ENCODE peak calls at places on chromosomes 2 and 18, in four cellular contexts. H is fibroblast of lung, C is GM23248, M is H1. W is an unnamed sample.

GRCh38 chr2:168661404-168661869 is 141.0 kb upstream of the NOSTRIN start:
- DNase-seq in H (no peak), C (no peak), M (no peak), W (no peak)

GRCh38 chr2:227473019-227473461 is 1.1 kb downstream of the AGFG1 start:
- DNase-seq in H (no peak), C (no peak), M (peak; percentile 54), W (no peak)

GRCh38 chr2:67719351-67719750 is 322.2 kb downstream of the ETAA1 start:
- DNase-seq in H (no peak), C (peak; percentile 21), M (no peak), W (no peak)

GRCh38 chr2:240392948-240393830 is 42.3 kb upstream of the GPC1 start:
- DNase-seq in H (no peak), C (no peak), M (no peak), W (no peak)

GRCh38 chr18:74796928-74797576 is 199.4 kb downstream of the ZNF407 start:
- DNase-seq in H (peak; percentile 86), C (peak; percentile 67), M (no peak), W (peak; percentile 18)

GRCh38 chr18:907171-907879 is 2.7 kb downstream of the ADCYAP1 start:
- DNase-seq in H (no peak), C (peak; percentile 21), M (peak; percentile 70), W (no peak)

GRCh38 chr2:16525265-16525887 is 140.3 kb downstream of the CYRIA start:
- DNase-seq in H (no peak), C (no peak), M (peak; percentile 89), W (peak; percentile 44)

GRCh38 chr2:43074052-43074451 is 152.4 kb downstream of the ZFP36L2 start:
- DNase-seq in H (no peak), C (no peak), M (no peak), W (no peak)

GRCh38 chr2:102788216-102788879 is 26.5 kb downstream of the TMEM182 start:
- DNase-seq in H (no peak), C (no peak), M (no peak), W (no peak)

GRCh38 chr2:207815254-207815653 is 45.5 kb upstream of the FZD5 start:
- DNase-seq in H (no peak), C (no peak), M (no peak), W (no peak)

GRCh38 chr2:133452146-133452545 is 116.1 kb downstream of the NCKAP5 start:
- DNase-seq in H (no peak), C (no peak), M (no peak), W (no peak)

GRCh38 chr18:34222025-34222395 is 2.7 kb downstream of the NOL4 start:
- DNase-seq in H (no peak), C (peak; percentile 9), M (peak; percentile 58), W (no peak)

GRCh38 chr2:130808482-130809268 is 28.0 kb upstream of the ARHGEF4 start:
- DNase-seq in H (peak; percentile 27), C (no peak), M (no peak), W (no peak)

GRCh38 chr2:109318150-109318948 is 189.3 kb downstream of the SH3RF3 start:
- DNase-seq in H (peak; percentile 94), C (peak; percentile 97), M (no peak), W (no peak)

GRCh38 chr2:100971221-100971620 is 30.9 kb upstream of the RPL31 start:
- DNase-seq in H (no peak), C (no peak), M (no peak), W (no peak)

GRCh38 chr2:106956416-106956815 is 70.4 kb upstream of the ST6GAL2 start:
- DNase-seq in H (peak; percentile 61), C (no peak), M (no peak), W (no peak)

GRCh38 chr2:130829020-130829419 is 7.7 kb upstream of the ARHGEF4 start:
- DNase-seq in H (peak; percentile 80), C (no peak), M (no peak), W (no peak)

GRCh38 chr2:90207454-90208058 is 1516.1 kb downstream of the RPIA start:
- DNase-seq in H (no peak), C (peak; percentile 18), M (no peak), W (peak; percentile 86)

GRCh38 chr2:222941510-222942032 is 80.7 kb downstream of the ACSL3 start:
- DNase-seq in H (peak; percentile 55), C (peak; percentile 52), M (no peak), W (no peak)

GRCh38 chr18:1014496-1014895 is 109.8 kb downstream of the ADCYAP1 start:
- DNase-seq in H (peak; percentile 29), C (peak; percentile 32), M (no peak), W (no peak)

GRCh38 chr18:46497129-46497528 is 159.9 kb downstream of the LOXHD1 start:
- DNase-seq in H (peak; percentile 14), C (peak; percentile 46), M (peak; percentile 85), W (peak; percentile 3)

GRCh38 chr2:30400151-30400954 is 46.7 kb upstream of the LCLAT1 start:
- DNase-seq in H (no peak), C (peak; percentile 75), M (no peak), W (no peak)

GRCh38 chr2:144430722-144431163 is 89.2 kb downstream of the ZEB2 start:
- DNase-seq in H (peak; percentile 74), C (peak; percentile 61), M (no peak), W (peak; percentile 29)

GRCh38 chr2:187360286-187360685 is 87.8 kb downstream of the CALCRL start:
- DNase-seq in H (peak; percentile 40), C (peak; percentile 48), M (no peak), W (no peak)

GRCh38 chr2:20992201-20992711 is 51.6 kb downstream of the APOB start:
- DNase-seq in H (peak; percentile 0), C (peak; percentile 45), M (no peak), W (no peak)

GRCh38 chr2:17479875-17480274 is 38.4 kb downstream of the RAD51AP2 start:
- DNase-seq in H (peak; percentile 84), C (peak; percentile 59), M (no peak), W (no peak)

GRCh38 chr2:167480232-167480985 is 592.1 kb downstream of the XIRP2 start:
- DNase-seq in H (no peak), C (no peak), M (peak; percentile 48), W (no peak)

GRCh38 chr2:221444106-221444505 is 128.0 kb downstream of the EPHA4 start:
- DNase-seq in H (peak; percentile 92), C (peak; percentile 88), M (no peak), W (no peak)

GRCh38 chr2:8089596-8089995 is 592.3 kb upstream of the ID2 start:
- DNase-seq in H (peak; percentile 96), C (peak; percentile 55), M (no peak), W (no peak)

GRCh38 chr2:3503046-3503445 is 16.3 kb downstream of the ADI1 start:
- DNase-seq in H (no peak), C (no peak), M (no peak), W (no peak)

DNA sequence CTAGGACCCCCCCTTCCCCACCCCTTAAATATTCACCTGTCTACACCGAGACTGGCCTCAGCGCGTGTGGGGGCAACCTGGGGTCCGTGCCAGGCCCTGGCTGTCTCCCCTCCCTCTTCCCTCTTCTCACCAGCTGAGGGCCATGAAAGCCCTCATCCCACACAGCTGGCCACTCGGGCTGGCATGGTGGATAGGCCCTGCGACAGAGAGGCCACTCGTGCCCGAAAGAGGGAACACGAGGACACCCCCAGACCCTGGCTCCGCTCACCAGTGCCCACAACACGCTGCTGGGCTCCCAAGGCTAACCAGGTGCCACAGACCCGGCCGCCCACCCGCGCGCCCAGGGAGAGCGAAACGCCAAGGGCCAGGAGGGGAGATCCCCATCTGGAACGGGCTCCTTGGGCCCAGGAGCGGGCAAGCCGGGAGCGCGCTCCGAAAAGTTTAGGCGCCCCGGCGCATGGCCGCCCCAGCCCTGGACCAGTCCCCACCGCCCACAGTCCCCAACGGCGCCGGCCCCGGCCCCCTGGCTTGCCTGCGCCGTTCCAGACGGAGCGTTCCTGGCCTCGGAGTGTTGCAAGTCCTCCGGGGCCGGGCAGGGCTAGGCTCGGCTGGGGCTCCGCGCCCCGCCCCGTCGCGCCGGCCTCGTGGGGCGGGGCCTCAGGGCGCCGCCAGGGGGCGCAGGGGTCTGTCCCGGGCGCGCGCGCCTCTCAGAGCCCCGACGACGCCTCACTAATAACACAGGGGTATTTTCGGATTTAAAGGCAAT is at the start of gene TMBIM1:
- DNase-seq in H (peak; percentile 56), C (peak; percentile 93), M (peak; percentile 88), W (peak; percentile 86)
- H3K4me2 ChIP-seq in H (peak within 1 kb of the TSS; percentile 97), C (peak within 1 kb of the TSS; percentile 92), M (peak within 1 kb of the TSS; percentile 72), W (peak within 1 kb of the TSS; percentile 94)

GRCh38 chr18:3057526-3057925 is 44.6 kb upstream of the LPIN2 start:
- DNase-seq in H (no peak), C (no peak), M (no peak), W (no peak)

GRCh38 chr18:3055861-3056260 is 42.9 kb upstream of the LPIN2 start:
- DNase-seq in H (peak; percentile 34), C (no peak), M (no peak), W (no peak)

GRCh38 chr18:3055201-3055600 is 42.3 kb upstream of the LPIN2 start:
- DNase-seq in H (no peak), C (no peak), M (no peak), W (no peak)

GRCh38 chr18:3054785-3055184 is 41.8 kb upstream of the LPIN2 start:
- DNase-seq in H (no peak), C (no peak), M (no peak), W (no peak)

DNA sequence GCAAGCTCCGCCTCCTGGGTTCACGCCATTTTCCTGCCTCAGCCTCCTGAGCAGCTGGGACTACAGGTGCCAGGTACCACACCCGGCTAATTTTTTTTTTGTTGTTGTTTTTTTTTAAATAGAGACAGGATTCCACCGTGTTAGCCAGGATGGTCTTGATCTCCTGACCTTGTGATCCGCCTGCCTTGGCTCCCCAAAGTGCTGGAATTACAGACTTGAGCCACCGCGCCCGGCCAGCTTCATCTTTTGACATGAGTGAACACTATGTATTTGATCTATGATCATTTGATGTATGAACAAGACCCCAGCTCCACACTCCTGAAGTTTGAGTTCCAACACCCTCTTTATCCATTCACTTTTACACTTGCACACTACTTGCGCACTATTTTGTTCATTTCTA is 43.4 kb upstream of the LPIN2 start:
- DNase-seq in H (no peak), C (no peak), M (no peak), W (no peak)
- H3K4me1 ChIP-seq in H (no peaks in the 10 kb centered on the region), C (no peaks in the 10 kb centered on the region), M (no peaks in the 10 kb centered on the region), W (peaks cover 7% of the 10 kb centered on the region)

GRCh38 chr18:49072524-49072934 is 121.8 kb upstream of the SMAD7 start:
- DNase-seq in H (no peak), C (peak; percentile 27), M (no peak), W (no peak)
- H3K4me2 ChIP-seq in H (peak overlapping the region; percentile 78), C (peak overlapping the region; percentile 72), M (no peak overlapping the region), W (no peak overlapping the region)

DNA sequence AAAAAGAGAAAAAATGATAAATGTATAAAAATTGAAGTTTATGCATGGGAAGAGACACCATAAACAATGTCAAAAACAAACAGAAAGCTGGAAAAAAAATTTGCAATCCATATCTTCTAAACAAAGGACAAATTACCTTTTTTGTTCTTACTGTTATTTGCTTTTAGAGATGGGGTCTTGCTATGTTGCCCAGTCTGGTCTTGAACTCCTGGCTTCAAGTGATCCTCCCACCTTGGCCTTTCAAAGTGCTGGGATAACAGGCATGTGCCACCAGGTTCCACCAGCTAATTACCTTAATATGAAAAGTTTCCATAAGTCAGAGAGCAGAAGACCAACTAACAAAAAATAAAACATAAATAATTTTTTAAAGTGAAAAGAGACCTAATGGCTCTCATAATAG is 90.0 kb upstream of the SIX3 start:
- DNase-seq in H (no peak), C (no peak), M (no peak), W (no peak)
- H3K4me1 ChIP-seq in H (no peaks in the 10 kb centered on the region), C (no peaks in the 10 kb centered on the region), M (no peaks in the 10 kb centered on the region), W (no peaks in the 10 kb centered on the region)

GRCh38 chr2:210004893-210005292 is 2.5 kb downstream of the RPE start:
- DNase-seq in H (no peak), C (peak; percentile 16), M (no peak), W (peak; percentile 7)
- H3K4me2 ChIP-seq in H (peak overlapping the region; percentile 26), C (peak overlapping the region; percentile 98), M (no peak overlapping the region), W (peak overlapping the region; percentile 90)

GRCh38 chr18:77098033-77098432 is 34.5 kb downstream of the MBP start:
- DNase-seq in H (peak; percentile 57), C (peak; percentile 35), M (no peak), W (no peak)
- H3K4me1 ChIP-seq in H (peaks cover 28% of the 10 kb centered on the region), C (peaks cover 34% of the 10 kb centered on the region), M (peaks cover 39% of the 10 kb centered on the region), W (peaks cover 67% of the 10 kb centered on the region)

W was measured in OCI-LY7.